ENCODE peak calls at places on chromosomes 3 and 15, in four cellular contexts. One of them, this sample, is unnamed.

GRCh38 chr3:124033360-124034015 is 41.6 kb upstream of the ROPN1 start:
- DNase-seq in GM23338: peak
- DNase-seq in HepG2: no peak
- DNase-seq in Panc1: no peak
- DNase-seq in this sample: no peak

GRCh38 chr15:35444557-35445204 is 101.3 kb downstream of the DPH6 start:
- DNase-seq in GM23338: peak
- DNase-seq in HepG2: peak
- DNase-seq in Panc1: peak
- DNase-seq in this sample: no peak

GRCh38 chr15:95761742-95762141 is 568.8 kb upstream of the NR2F2 start:
- DNase-seq in GM23338: no peak
- DNase-seq in HepG2: no peak
- DNase-seq in Panc1: no peak
- DNase-seq in this sample: no peak

GRCh38 chr15:40893019-40893723 is 1.1 kb upstream of the VPS18 start:
- DNase-seq in GM23338: no peak
- DNase-seq in HepG2: no peak
- DNase-seq in Panc1: no peak
- DNase-seq in this sample: peak

GRCh38 chr3:86731501-86731901 is 259.4 kb downstream of the VGLL3 start:
- DNase-seq in GM23338: no peak
- DNase-seq in HepG2: no peak
- DNase-seq in Panc1: no peak
- DNase-seq in this sample: no peak

GRCh38 chr15:80093854-80094418 is 34.5 kb downstream of the ZFAND6 start:
- DNase-seq in GM23338: peak
- DNase-seq in HepG2: no peak
- DNase-seq in Panc1: no peak
- DNase-seq in this sample: no peak

GRCh38 chr3:59432676-59433075 is 382.9 kb upstream of the CFAP20DC start:
- DNase-seq in GM23338: no peak
- DNase-seq in HepG2: no peak
- DNase-seq in Panc1: no peak
- DNase-seq in this sample: no peak

GRCh38 chr15:76347507-76348055 is 11.0 kb downstream of the ISL2 start:
- DNase-seq in GM23338: no peak
- DNase-seq in HepG2: no peak
- DNase-seq in Panc1: no peak
- DNase-seq in this sample: no peak

GRCh38 chr3:30611613-30612421 is 5.4 kb downstream of the TGFBR2 start:
- DNase-seq in GM23338: no peak
- DNase-seq in HepG2: no peak
- DNase-seq in Panc1: no peak
- DNase-seq in this sample: no peak

GRCh38 chr15:83207622-83208356 is at the start of gene HDGFL3:
- DNase-seq in GM23338: peak
- DNase-seq in HepG2: no peak
- DNase-seq in Panc1: no peak
- DNase-seq in this sample: peak

GRCh38 chr3:185200639-185201038 is 47.8 kb upstream of the C3orf70 start:
- DNase-seq in GM23338: no peak
- DNase-seq in HepG2: no peak
- DNase-seq in Panc1: no peak
- DNase-seq in this sample: no peak

GRCh38 chr3:11991751-11992150 is 12.4 kb upstream of the SYN2 start:
- DNase-seq in GM23338: no peak
- DNase-seq in HepG2: no peak
- DNase-seq in Panc1: no peak
- DNase-seq in this sample: no peak

GRCh38 chr3:150727653-150728502 is 24.2 kb upstream of the ERICH6 start:
- DNase-seq in GM23338: no peak
- DNase-seq in HepG2: no peak
- DNase-seq in Panc1: no peak
- DNase-seq in this sample: no peak

GRCh38 chr3:5304789-5305680 is 117.5 kb downstream of the EDEM1 start:
- DNase-seq in GM23338: peak
- DNase-seq in HepG2: peak
- DNase-seq in Panc1: peak
- DNase-seq in this sample: peak

GRCh38 chr3:66140106-66140505 is 80.7 kb upstream of the SLC25A26 start:
- DNase-seq in GM23338: no peak
- DNase-seq in HepG2: no peak
- DNase-seq in Panc1: no peak
- DNase-seq in this sample: no peak

GRCh38 chr3:13093687-13094086 is 20.5 kb upstream of the IQSEC1 start:
- DNase-seq in GM23338: peak
- DNase-seq in HepG2: no peak
- DNase-seq in Panc1: no peak
- DNase-seq in this sample: no peak

GRCh38 chr3:45105855-45106655 is 40.1 kb downstream of the CDCP1 start:
- DNase-seq in GM23338: no peak
- DNase-seq in HepG2: no peak
- DNase-seq in Panc1: peak
- DNase-seq in this sample: peak

GRCh38 chr3:109804697-109805096 is 467.4 kb upstream of the DPPA4 start:
- DNase-seq in GM23338: no peak
- DNase-seq in HepG2: no peak
- DNase-seq in Panc1: no peak
- DNase-seq in this sample: no peak

GRCh38 chr15:76178321-76178720 is 118.5 kb downstream of the TMEM266 start:
- DNase-seq in GM23338: no peak
- DNase-seq in HepG2: no peak
- DNase-seq in Panc1: no peak
- DNase-seq in this sample: no peak

GRCh38 chr15:67048281-67049279 is 16.8 kb upstream of the SMAD3 start:
- DNase-seq in GM23338: no peak
- DNase-seq in HepG2: peak
- DNase-seq in Panc1: no peak
- DNase-seq in this sample: peak

GRCh38 chr3:81516042-81516441 is 245.4 kb downstream of the GBE1 start:
- DNase-seq in GM23338: no peak
- DNase-seq in HepG2: no peak
- DNase-seq in Panc1: no peak
- DNase-seq in this sample: no peak

GRCh38 chr3:150293401-150294001 is 114.6 kb upstream of the TSC22D2 start:
- DNase-seq in GM23338: no peak
- DNase-seq in HepG2: no peak
- DNase-seq in Panc1: no peak
- DNase-seq in this sample: no peak

GRCh38 chr15:38652998-38653397 is 88.4 kb upstream of the RASGRP1 start:
- DNase-seq in GM23338: peak
- DNase-seq in HepG2: no peak
- DNase-seq in Panc1: no peak
- DNase-seq in this sample: no peak

GRCh38 chr3:183156266-183156665 is 6.3 kb downstream of the LAMP3 start:
- DNase-seq in GM23338: no peak
- DNase-seq in HepG2: no peak
- DNase-seq in Panc1: no peak
- DNase-seq in this sample: no peak

GRCh38 chr15:96331141-96331941 is 841 bp downstream of the NR2F2 start:
- DNase-seq in GM23338: no peak
- DNase-seq in HepG2: no peak
- DNase-seq in Panc1: no peak
- DNase-seq in this sample: no peak

GRCh38 chr3:42490243-42490642 is 12.2 kb upstream of the VIPR1 start:
- DNase-seq in GM23338: no peak
- DNase-seq in HepG2: no peak
- DNase-seq in Panc1: peak
- DNase-seq in this sample: peak

GRCh38 chr3:100577382-100578008 is 31.9 kb upstream of the ADGRG7 start:
- DNase-seq in GM23338: peak
- DNase-seq in HepG2: no peak
- DNase-seq in Panc1: no peak
- DNase-seq in this sample: no peak

GRCh38 chr3:46706771-46707582 is 5.8 kb downstream of the TMIE start:
- DNase-seq in GM23338: peak
- DNase-seq in HepG2: no peak
- DNase-seq in Panc1: no peak
- DNase-seq in this sample: no peak

GRCh38 chr15:69782809-69783208 is 314.9 kb downstream of the TLE3 start:
- DNase-seq in GM23338: no peak
- DNase-seq in HepG2: peak
- DNase-seq in Panc1: no peak
- DNase-seq in this sample: no peak

GRCh38 chr3:184155644-184156521 is 706 bp downstream of the DVL3 start:
- DNase-seq in GM23338: peak
- DNase-seq in HepG2: peak
- DNase-seq in Panc1: no peak
- DNase-seq in this sample: peak

GRCh38 chr3:106169351-106169750 is 300.5 kb upstream of the CBLB start:
- DNase-seq in GM23338: no peak
- DNase-seq in HepG2: no peak
- DNase-seq in Panc1: no peak
- DNase-seq in this sample: no peak

GRCh38 chr3:129911261-129911861 is 17.9 kb upstream of the TMCC1 start:
- DNase-seq in GM23338: no peak
- DNase-seq in HepG2: no peak
- DNase-seq in Panc1: no peak
- DNase-seq in this sample: peak

GRCh38 chr3:193502871-193503270 is 51.8 kb downstream of the ATP13A4 start:
- DNase-seq in GM23338: no peak
- DNase-seq in HepG2: no peak
- DNase-seq in Panc1: no peak
- DNase-seq in this sample: no peak

GRCh38 chr3:177041021-177041729 is 156.1 kb downstream of the TBL1XR1 start:
- DNase-seq in GM23338: no peak
- DNase-seq in HepG2: no peak
- DNase-seq in Panc1: no peak
- DNase-seq in this sample: no peak

GRCh38 chr15:47427463-47427862 is 289.8 kb upstream of the SEMA6D start:
- DNase-seq in GM23338: no peak
- DNase-seq in HepG2: peak
- DNase-seq in Panc1: no peak
- DNase-seq in this sample: no peak

GRCh38 chr3:148992027-148992634 is 791 bp downstream of the GYG1 start:
- DNase-seq in GM23338: peak
- DNase-seq in HepG2: peak
- DNase-seq in Panc1: no peak
- DNase-seq in this sample: no peak

GRCh38 chr15:68561146-68561545 is 17.6 kb upstream of the CORO2B start:
- DNase-seq in GM23338: no peak
- DNase-seq in HepG2: no peak
- DNase-seq in Panc1: no peak
- DNase-seq in this sample: no peak

GRCh38 chr3:46386206-46386605 is 15.5 kb downstream of the CCR5 start:
- DNase-seq in GM23338: no peak
- DNase-seq in HepG2: no peak
- DNase-seq in Panc1: no peak
- DNase-seq in this sample: no peak

GRCh38 chr3:155560594-155560993 is 184.3 kb downstream of the PLCH1 start:
- DNase-seq in GM23338: no peak
- DNase-seq in HepG2: no peak
- DNase-seq in Panc1: no peak
- DNase-seq in this sample: no peak

GRCh38 chr3:187740446-187741399 is 4.5 kb downstream of the BCL6 start:
- DNase-seq in GM23338: peak
- DNase-seq in HepG2: no peak
- DNase-seq in Panc1: no peak
- DNase-seq in this sample: peak
- TF ChIP-seq REST in GM23338: no peak
- TF ChIP-seq REST in HepG2: no peak
- TF ChIP-seq REST in Panc1: no peak
- TF ChIP-seq REST in this sample: no peak

DNA sequence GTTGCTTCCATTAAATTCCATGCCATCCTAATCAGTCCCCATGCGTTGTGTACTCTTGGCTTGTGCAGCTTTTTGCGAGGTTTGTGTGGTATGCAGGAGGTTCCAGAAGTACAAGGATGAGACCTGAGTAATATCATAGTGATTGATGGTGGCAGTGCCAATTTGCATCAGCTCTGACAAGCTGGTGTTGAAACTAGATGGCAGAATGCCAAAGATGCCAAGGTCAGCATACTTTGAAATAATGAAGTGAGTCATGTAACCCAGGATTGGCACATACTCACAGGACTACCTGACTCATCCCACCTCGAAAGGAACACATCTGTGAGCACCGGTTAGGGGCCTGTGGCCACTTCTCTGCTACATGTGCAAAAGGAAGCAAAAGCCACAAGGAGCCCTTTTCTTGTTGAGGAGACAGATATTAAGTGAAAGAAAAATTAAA is 14.3 kb downstream of the KAT2B start:
- DNase-seq in GM23338: no peak
- DNase-seq in HepG2: peak
- DNase-seq in Panc1: peak
- DNase-seq in this sample: peak
- TF ChIP-seq POLR2AphosphoS5 in GM23338: no peak
- TF ChIP-seq POLR2AphosphoS5 in HepG2: no peak
- TF ChIP-seq POLR2AphosphoS5 in Panc1: no peak
- TF ChIP-seq POLR2AphosphoS5 in this sample: peak

GRCh38 chr15:100309984-100310291 is 31.8 kb downstream of the ADAMTS17 start:
- DNase-seq in GM23338: no peak
- DNase-seq in HepG2: no peak
- DNase-seq in Panc1: no peak
- DNase-seq in this sample: no peak
- TF ChIP-seq REST in GM23338: no peak
- TF ChIP-seq REST in HepG2: no peak
- TF ChIP-seq REST in Panc1: no peak
- TF ChIP-seq REST in this sample: no peak

GRCh38 chr3:128683957-128684356 is 33.3 kb upstream of the RPN1 start:
- DNase-seq in GM23338: no peak
- DNase-seq in HepG2: no peak
- DNase-seq in Panc1: no peak
- DNase-seq in this sample: peak
- TF ChIP-seq POLR2AphosphoS5 in GM23338: no peak
- TF ChIP-seq POLR2AphosphoS5 in HepG2: no peak
- TF ChIP-seq POLR2AphosphoS5 in Panc1: no peak
- TF ChIP-seq POLR2AphosphoS5 in this sample: peak

DNA sequence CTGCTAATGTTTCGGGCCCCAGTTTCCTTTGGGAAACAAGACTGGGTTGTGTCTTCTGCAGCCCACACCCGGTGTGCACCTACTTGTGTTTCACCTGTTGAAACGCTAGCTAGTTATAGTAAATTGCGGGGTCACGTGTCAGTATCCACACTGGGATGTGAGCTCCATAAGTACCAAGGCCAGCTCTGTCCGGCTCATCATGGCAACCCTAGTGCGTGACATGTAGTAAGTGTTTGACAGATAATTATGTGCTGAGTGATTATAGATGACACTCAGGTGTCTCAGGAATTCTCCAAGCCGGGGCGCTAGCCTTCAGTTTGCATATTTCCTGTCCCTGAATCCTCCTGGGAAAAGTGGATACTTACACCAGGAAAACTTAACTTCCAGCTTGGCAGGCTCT is 12.8 kb downstream of the APOD start:
- DNase-seq in GM23338: no peak
- DNase-seq in HepG2: no peak
- DNase-seq in Panc1: no peak
- DNase-seq in this sample: no peak
- TF ChIP-seq REST in GM23338: no peak
- TF ChIP-seq REST in HepG2: no peak
- TF ChIP-seq REST in Panc1: no peak
- TF ChIP-seq REST in this sample: peak

GRCh38 chr15:57505949-57506391 is 85.7 kb upstream of the MYZAP start:
- DNase-seq in GM23338: peak
- DNase-seq in HepG2: no peak
- DNase-seq in Panc1: no peak
- DNase-seq in this sample: no peak
- TF ChIP-seq POLR2AphosphoS5 in GM23338: no peak
- TF ChIP-seq POLR2AphosphoS5 in HepG2: no peak
- TF ChIP-seq POLR2AphosphoS5 in Panc1: no peak
- TF ChIP-seq POLR2AphosphoS5 in this sample: no peak

This sample was measured in HL-60.